ENCODE peak calls at places on chromosome 16, in six cellular contexts. D is GM12878, I is GM12891, S is H1, C is K562, T is HepG2. B is an unnamed sample.

GRCh38 chr16:23640669-23640958 is 496 bp downstream of the PALB2 start:
- DNase-seq in D (no peak), I (peak; percentile 9), S (peak; percentile 9), C (peak; percentile 41), T (no peak), B (peak; percentile 21)

GRCh38 chr16:54051821-54052220 is 234.8 kb downstream of the IRX3 start:
- DNase-seq in D (no peak), I (no peak), S (no peak), C (no peak), T (no peak), B (no peak)

GRCh38 chr16:11793840-11794239 is 3.2 kb downstream of the ZC3H7A start:
- DNase-seq in D (no peak), I (no peak), S (no peak), C (peak; percentile 51), T (no peak), B (no peak)

GRCh38 chr16:28882476-28883180 is 4.3 kb downstream of the ATP2A1 start:
- DNase-seq in D (no peak), I (no peak), S (no peak), C (no peak), T (no peak), B (no peak)

GRCh38 chr16:90077240-90077756 is at the start of gene PRDM7:
- DNase-seq in D (peak; percentile 79), I (peak; percentile 82), S (peak; percentile 97), C (peak; percentile 99), T (peak; percentile 81), B (peak; percentile 80)

GRCh38 chr16:79318137-79318899 is 282.2 kb downstream of the MAF start:
- DNase-seq in D (no peak), I (no peak), S (no peak), C (no peak), T (no peak), B (no peak)

GRCh38 chr16:7763111-7763510 is 430.5 kb downstream of the RBFOX1 start:
- DNase-seq in D (no peak), I (no peak), S (no peak), C (peak; percentile 13), T (no peak), B (no peak)

GRCh38 chr16:11071829-11072228 is 127.5 kb downstream of the CLEC16A start:
- DNase-seq in D (no peak), I (no peak), S (no peak), C (no peak), T (no peak), B (no peak)

GRCh38 chr16:80746231-80746630 is 58.2 kb downstream of the CDYL2 start:
- DNase-seq in D (no peak), I (no peak), S (no peak), C (no peak), T (no peak), B (no peak)

GRCh38 chr16:86512301-86512859 is 2.1 kb downstream of the FOXF1 start:
- DNase-seq in D (no peak), I (no peak), S (no peak), C (no peak), T (no peak), B (no peak)

GRCh38 chr16:27880312-27880711 is 183.2 kb downstream of the GSG1L start:
- DNase-seq in D (no peak), I (no peak), S (no peak), C (no peak), T (no peak), B (no peak)

GRCh38 chr16:11328172-11329079 is 16.8 kb upstream of the RMI2 start:
- DNase-seq in D (peak; percentile 95), I (peak; percentile 74), S (peak; percentile 94), C (no peak), T (no peak), B (peak; percentile 78)

GRCh38 chr16:22380529-22380928 is 6.1 kb upstream of the CDR2 start:
- DNase-seq in D (no peak), I (no peak), S (no peak), C (no peak), T (no peak), B (no peak)

GRCh38 chr16:80804061-80804450 is 342 bp downstream of the CDYL2 start:
- DNase-seq in D (no peak), I (peak; percentile 43), S (no peak), C (no peak), T (peak; percentile 6), B (peak; percentile 33)

GRCh38 chr16:27758544-27758943 is 208.6 kb downstream of the KATNIP start:
- DNase-seq in D (no peak), I (no peak), S (no peak), C (no peak), T (no peak), B (no peak)

GRCh38 chr16:25371342-25371741 is 113.7 kb upstream of the ZKSCAN2 start:
- DNase-seq in D (no peak), I (no peak), S (no peak), C (no peak), T (no peak), B (no peak)

GRCh38 chr16:67965668-67966548 is 2.5 kb downstream of the SLC12A4 start:
- DNase-seq in D (no peak), I (no peak), S (no peak), C (no peak), T (peak; percentile 39), B (no peak)

GRCh38 chr16:82630219-82630618 is 3.5 kb downstream of the CDH13 start:
- DNase-seq in D (no peak), I (no peak), S (no peak), C (no peak), T (no peak), B (no peak)

GRCh38 chr16:11280616-11281522 is at the start of gene PRM1:
- DNase-seq in D (no peak), I (no peak), S (no peak), C (no peak), T (no peak), B (no peak)

GRCh38 chr16:3246876-3247275 is 9.6 kb downstream of the MEFV start:
- DNase-seq in D (no peak), I (no peak), S (no peak), C (no peak), T (no peak), B (no peak)

GRCh38 chr16:86221085-86221484 is 289.2 kb upstream of the FOXF1 start:
- DNase-seq in D (no peak), I (no peak), S (no peak), C (no peak), T (no peak), B (no peak)

GRCh38 chr16:49932449-49932848 is 76.5 kb upstream of the ZNF423 start:
- DNase-seq in D (no peak), I (no peak), S (no peak), C (no peak), T (no peak), B (no peak)

DNA sequence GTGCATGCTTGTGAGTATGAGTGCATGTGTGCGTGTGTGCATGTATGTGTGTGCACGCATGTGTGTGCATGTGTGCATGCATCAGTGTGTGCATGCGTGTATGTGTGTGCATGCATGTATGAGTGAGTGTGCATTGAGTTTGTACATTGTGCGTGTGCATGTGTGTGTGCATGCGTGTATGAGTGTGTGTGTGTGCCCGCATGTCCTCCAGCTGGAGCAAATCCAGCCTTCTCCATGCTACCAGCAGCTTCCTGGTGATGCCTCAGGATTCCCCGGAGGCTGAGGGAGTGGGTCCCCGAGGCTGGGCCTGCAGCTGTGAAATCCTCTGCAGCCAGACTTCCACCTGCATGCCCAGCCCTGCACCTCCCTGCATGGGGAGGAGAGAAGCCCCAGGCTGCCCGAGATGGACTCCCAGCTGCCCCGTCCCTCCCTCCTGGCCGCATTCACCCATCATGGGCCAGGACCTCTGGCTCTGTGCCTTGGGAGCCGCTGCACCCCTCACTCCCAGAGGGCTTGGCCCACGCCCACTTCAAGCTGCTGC is 9.3 kb downstream of the TPSD1 start:
- DNase-seq in D (no peak), I (no peak), S (no peak), C (no peak), T (no peak), B (no peak)
- TF ChIP-seq TAF1 in D (no peak), I (no peak), S (no peak), C (no peak), T (no peak), B (no peak)

GRCh38 chr16:47141773-47142468 is 1.8 kb downstream of the NETO2 start:
- DNase-seq in D (peak; percentile 86), I (peak; percentile 51), S (peak; percentile 75), C (peak; percentile 80), T (peak; percentile 90), B (peak; percentile 47)

GRCh38 chr16:47143677-47144558 is at the start of gene NETO2:
- DNase-seq in D (no peak), I (peak; percentile 55), S (no peak), C (peak; percentile 83), T (peak; percentile 52), B (peak; percentile 55)

GRCh38 chr16:47143329-47143676 is 442 bp downstream of the NETO2 start:
- DNase-seq in D (no peak), I (peak; percentile 74), S (no peak), C (peak; percentile 90), T (peak; percentile 66), B (peak; percentile 74)

GRCh38 chr16:47142469-47143328 is 1.0 kb downstream of the NETO2 start:
- DNase-seq in D (no peak), I (peak; percentile 23), S (no peak), C (peak; percentile 59), T (no peak), B (peak; percentile 29)

DNA sequence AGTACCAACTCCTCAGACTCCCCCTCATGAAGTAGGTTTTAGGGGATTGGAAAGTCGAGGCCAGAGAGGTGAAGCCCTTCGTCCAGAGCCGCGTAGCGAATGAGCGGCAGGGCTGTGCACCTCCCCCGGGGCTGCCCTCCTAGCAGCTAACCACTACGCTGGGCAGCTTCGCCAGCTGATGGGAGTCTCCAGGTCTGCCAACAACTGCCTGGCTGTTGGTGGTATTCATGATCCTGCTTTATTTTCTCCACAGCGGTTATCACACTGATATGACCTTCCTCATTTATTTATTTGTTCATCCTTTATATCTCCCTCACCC is 773 bp upstream of the NETO2 start:
- DNase-seq in D (no peak), I (no peak), S (no peak), C (no peak), T (no peak), B (no peak)
- TF ChIP-seq POLR2AphosphoS5 in D (no peak), I (no peak), S (no peak), C (no peak), T (no peak), B (no peak)

DNA sequence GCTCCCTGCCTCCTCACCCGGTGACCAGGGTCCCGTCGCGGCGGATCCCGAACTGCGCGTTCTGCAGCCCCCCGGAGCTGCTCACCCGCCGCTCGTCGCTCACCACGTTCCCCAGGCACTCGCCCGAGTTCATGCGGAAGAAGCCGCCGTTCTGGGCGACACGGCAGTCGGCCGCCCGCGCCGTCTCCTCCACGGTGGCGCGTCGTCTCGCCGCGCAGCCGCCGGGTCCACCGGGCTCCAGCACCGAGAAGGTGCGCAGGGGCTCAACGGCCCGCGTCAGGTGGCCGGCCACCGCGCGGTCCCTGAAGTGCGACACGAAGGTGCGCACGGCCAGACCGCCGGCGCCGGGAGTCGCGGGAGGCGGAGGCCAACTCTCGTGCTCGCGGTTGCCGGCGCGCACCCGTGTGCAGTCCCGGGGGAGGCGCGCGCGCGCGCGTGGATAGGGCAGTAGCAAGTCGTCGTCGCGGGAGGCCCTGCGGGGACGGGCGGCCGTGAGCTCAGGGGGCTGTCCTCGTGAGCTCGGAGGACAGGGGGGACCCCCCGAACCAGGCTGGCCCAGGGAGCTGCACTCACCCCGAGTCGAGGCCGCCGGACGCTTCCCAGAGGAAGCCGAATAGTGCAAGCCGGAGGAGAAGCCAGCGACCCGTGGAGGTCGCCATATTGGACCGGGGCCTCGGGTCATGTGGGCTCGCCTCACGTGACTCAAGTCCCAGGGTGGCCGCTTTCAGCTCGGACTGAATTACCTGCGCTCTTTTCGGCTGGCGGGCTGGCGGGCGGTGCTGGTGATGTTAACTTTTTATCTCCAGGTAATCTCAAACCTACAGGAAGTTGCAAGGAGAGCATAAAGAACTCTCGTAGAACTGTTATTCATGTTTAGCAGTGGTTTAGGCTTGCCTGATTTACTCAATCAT is at the start of gene NAGPA:
- DNase-seq in D (no peak), I (peak; percentile 92), S (peak; percentile 54), C (peak; percentile 91), T (peak; percentile 87), B (peak; percentile 91)
- TF ChIP-seq POLR2A in D (peak; percentile 77), I (peak; percentile 71), S (peak; percentile 81), C (peak; percentile 72), T (peak; percentile 76), B (peak; percentile 74)

GRCh38 chr16:88964636-88965035 is 12.4 kb downstream of the CBFA2T3 start:
- DNase-seq in D (no peak), I (no peak), S (no peak), C (no peak), T (no peak), B (no peak)
- TF ChIP-seq TAF1 in D (no peak), I (no peak), S (no peak), C (no peak), T (no peak), B (no peak)